ENCODE peak calls at places on chromosomes 3 and 15, in ten cellular contexts. L is A549, O is Panc1, B is psoas muscle, Z is fibroblast of lung, N is lower lobe of right lung, W is breast epithelium, F is sigmoid colon, G is HCT116, D is adrenal gland. I is an unnamed sample. For H3K4me1, the result is how much of the 10 kb centered on the place peaks cover.

GRCh38 chr3:169658311-169658931 is 5.1 kb downstream of the MECOM start:
- DNase-seq in L (no peak), O (no peak), B (no peak), Z (peak), N (no peak), W (no peak), F (no peak), G (no peak), D (no peak), I (peak)

GRCh38 chr3:32238816-32239637 is 547 bp downstream of the CMTM8 start:
- DNase-seq in L (peak), O (no peak), B (peak), Z (peak), N (peak), W (no peak), F (no peak), G (no peak), D (peak), I (peak)

GRCh38 chr3:112682361-112682760 is 41.4 kb upstream of the CCDC80 start:
- DNase-seq in L (no peak), O (no peak), B (no peak), Z (peak), N (no peak), W (no peak), F (no peak), G (no peak), D (no peak), I (no peak)

GRCh38 chr15:65082303-65082958 is 5.9 kb downstream of the KBTBD13 start:
- DNase-seq in L (no peak), O (no peak), B (no peak), Z (no peak), N (peak), W (no peak), F (no peak), G (no peak), D (no peak), I (no peak)

GRCh38 chr15:90915808-90916440 is 12.8 kb downstream of the MAN2A2 start:
- DNase-seq in L (no peak), O (no peak), B (peak), Z (peak), N (peak), W (no peak), F (peak), G (no peak), D (peak), I (peak)

GRCh38 chr3:94036909-94037507 is 8.6 kb upstream of the STX19 start:
- DNase-seq in L (peak), O (peak), B (no peak), Z (peak), N (no peak), W (no peak), F (no peak), G (peak), D (no peak), I (no peak)

GRCh38 chr3:46114324-46114988 is 87.2 kb upstream of the XCR1 start:
- DNase-seq in L (no peak), O (no peak), B (no peak), Z (peak), N (no peak), W (no peak), F (no peak), G (no peak), D (no peak), I (no peak)

GRCh38 chr3:160808838-160809237 is 52.8 kb downstream of the PPM1L start:
- DNase-seq in L (no peak), O (no peak), B (peak), Z (no peak), N (no peak), W (no peak), F (peak), G (no peak), D (no peak), I (peak)

GRCh38 chr15:87724330-87724729 is 532.2 kb downstream of the NTRK3 start:
- DNase-seq in L (no peak), O (no peak), B (no peak), Z (no peak), N (peak), W (no peak), F (peak), G (no peak), D (peak), I (no peak)

GRCh38 chr3:144524531-144524930 is 552.9 kb downstream of the DIPK2A start:
- DNase-seq in L (no peak), O (no peak), B (no peak), Z (no peak), N (no peak), W (no peak), F (no peak), G (no peak), D (no peak), I (no peak)

GRCh38 chr15:52709172-52709979 is 30.2 kb upstream of the ATOSA start:
- DNase-seq in L (no peak), O (no peak), B (no peak), Z (no peak), N (no peak), W (peak), F (no peak), G (no peak), D (no peak), I (no peak)

GRCh38 chr15:81749667-81750360 is 296.0 kb downstream of the MEX3B start:
- DNase-seq in L (no peak), O (no peak), B (no peak), Z (no peak), N (no peak), W (no peak), F (no peak), G (no peak), D (no peak), I (no peak)

GRCh38 chr3:170043506-170043905 is 5.7 kb downstream of the GPR160 start:
- DNase-seq in L (no peak), O (no peak), B (no peak), Z (no peak), N (no peak), W (no peak), F (no peak), G (no peak), D (no peak), I (no peak)

GRCh38 chr3:44862221-44862637 is 517 bp downstream of the TMEM42 start:
- DNase-seq in L (no peak), O (no peak), B (no peak), Z (peak), N (no peak), W (no peak), F (no peak), G (no peak), D (peak), I (no peak)

GRCh38 chr3:123180791-123181190 is 21.0 kb upstream of the SEC22A start:
- DNase-seq in L (no peak), O (no peak), B (no peak), Z (no peak), N (no peak), W (no peak), F (no peak), G (no peak), D (no peak), I (no peak)

GRCh38 chr15:92574566-92574965 is 81.0 kb downstream of the FAM174B start:
- DNase-seq in L (no peak), O (no peak), B (no peak), Z (no peak), N (no peak), W (no peak), F (no peak), G (no peak), D (no peak), I (no peak)

GRCh38 chr3:7917443-7918151 is 584.0 kb upstream of the LMCD1 start:
- DNase-seq in L (no peak), O (no peak), B (no peak), Z (no peak), N (no peak), W (no peak), F (no peak), G (no peak), D (no peak), I (no peak)

GRCh38 chr3:183081459-183082183 is 17.7 kb downstream of the MCCC1 start:
- DNase-seq in L (no peak), O (no peak), B (no peak), Z (no peak), N (no peak), W (no peak), F (no peak), G (no peak), D (no peak), I (no peak)

GRCh38 chr3:142106536-142106935 is 42.8 kb downstream of the TFDP2 start:
- DNase-seq in L (no peak), O (no peak), B (no peak), Z (no peak), N (no peak), W (no peak), F (no peak), G (no peak), D (no peak), I (no peak)

GRCh38 chr3:140053011-140053702 is 118.2 kb downstream of the CLSTN2 start:
- DNase-seq in L (no peak), O (no peak), B (no peak), Z (no peak), N (no peak), W (no peak), F (no peak), G (no peak), D (no peak), I (no peak)

GRCh38 chr3:113070226-113071220 is 79.7 kb downstream of the GTPBP8 start:
- DNase-seq in L (peak), O (no peak), B (no peak), Z (peak), N (no peak), W (no peak), F (no peak), G (no peak), D (no peak), I (no peak)

GRCh38 chr15:39579487-39580116 is 1.3 kb upstream of the THBS1 start:
- DNase-seq in L (peak), O (peak), B (peak), Z (peak), N (peak), W (peak), F (peak), G (peak), D (peak), I (peak)

GRCh38 chr15:81155375-81156218 is 21.5 kb downstream of the CFAP161 start:
- DNase-seq in L (peak), O (peak), B (peak), Z (peak), N (no peak), W (no peak), F (peak), G (peak), D (peak), I (no peak)

GRCh38 chr3:8095724-8096123 is 405.9 kb upstream of the LMCD1 start:
- DNase-seq in L (peak), O (no peak), B (no peak), Z (no peak), N (no peak), W (no peak), F (no peak), G (peak), D (no peak), I (no peak)

GRCh38 chr3:173970206-173970605 is 572.7 kb downstream of the NLGN1 start:
- DNase-seq in L (no peak), O (no peak), B (no peak), Z (peak), N (no peak), W (no peak), F (no peak), G (no peak), D (no peak), I (no peak)

GRCh38 chr3:9349321-9350117 is 13.3 kb upstream of the THUMPD3 start:
- DNase-seq in L (no peak), O (peak), B (no peak), Z (peak), N (no peak), W (no peak), F (no peak), G (no peak), D (no peak), I (no peak)

GRCh38 chr3:143119974-143120715 is 574 bp downstream of the CHST2 start:
- DNase-seq in L (peak), O (no peak), B (peak), Z (peak), N (peak), W (no peak), F (no peak), G (no peak), D (no peak), I (peak)

GRCh38 chr3:28940530-28940929 is 340.3 kb upstream of the RBMS3 start:
- DNase-seq in L (no peak), O (no peak), B (no peak), Z (peak), N (no peak), W (no peak), F (no peak), G (no peak), D (no peak), I (no peak)

GRCh38 chr3:44965165-44965564 is 10.8 kb downstream of the ZDHHC3 start:
- DNase-seq in L (no peak), O (no peak), B (no peak), Z (no peak), N (no peak), W (no peak), F (no peak), G (no peak), D (no peak), I (no peak)

GRCh38 chr15:68018797-68019196 is 35.3 kb upstream of the PIAS1 start:
- DNase-seq in L (no peak), O (no peak), B (no peak), Z (no peak), N (no peak), W (no peak), F (no peak), G (no peak), D (no peak), I (no peak)

GRCh38 chr3:48411041-48411588 is 18.8 kb downstream of the PLXNB1 start:
- DNase-seq in L (no peak), O (no peak), B (no peak), Z (no peak), N (peak), W (peak), F (peak), G (no peak), D (no peak), I (no peak)

GRCh38 chr3:58404396-58404795 is 29.2 kb downstream of the PDHB start:
- DNase-seq in L (no peak), O (no peak), B (no peak), Z (peak), N (no peak), W (no peak), F (no peak), G (no peak), D (no peak), I (no peak)

GRCh38 chr15:100781961-100782525 is 97.6 kb upstream of the ALDH1A3 start:
- DNase-seq in L (no peak), O (no peak), B (no peak), Z (no peak), N (no peak), W (peak), F (peak), G (no peak), D (peak), I (no peak)

GRCh38 chr15:53536479-53537120 is 222.9 kb downstream of the WDR72 start:
- DNase-seq in L (no peak), O (no peak), B (no peak), Z (peak), N (no peak), W (no peak), F (no peak), G (no peak), D (no peak), I (no peak)

GRCh38 chr15:59296181-59296617 is 76.5 kb downstream of the MYO1E start:
- DNase-seq in L (no peak), O (no peak), B (no peak), Z (peak), N (no peak), W (no peak), F (no peak), G (no peak), D (no peak), I (no peak)
- H3K4me1 ChIP-seq in L (half or more), O (half or more), B (half or more), Z (under half), N (under half), W (under half), F (under half), G (half or more), D (under half), I (under half)

DNA sequence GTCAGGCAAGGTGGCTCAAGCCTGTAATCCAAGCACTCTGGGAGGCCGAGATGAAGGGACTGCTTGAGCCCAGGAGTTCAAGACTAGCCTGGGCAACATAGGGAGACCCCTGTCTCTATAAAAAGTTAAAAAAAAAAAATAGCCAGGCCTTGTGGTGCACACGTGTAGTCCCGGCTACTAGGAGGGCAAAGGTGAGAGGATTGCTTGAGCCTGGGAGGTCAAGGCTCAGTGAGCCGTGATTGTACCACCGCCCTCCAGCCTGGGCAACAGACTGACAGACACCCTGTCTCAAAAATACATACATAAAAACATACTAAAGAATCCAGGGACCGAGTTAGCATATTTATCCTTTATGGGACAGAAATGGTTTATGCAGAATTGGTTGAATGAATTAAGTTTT is 13.8 kb downstream of the SIAH2 start:
- DNase-seq in L (no peak), O (no peak), B (no peak), Z (no peak), N (no peak), W (no peak), F (no peak), G (no peak), D (peak), I (no peak)
- H3K4me1 ChIP-seq in L (under half), O (under half), B (under half), Z (under half), N (half or more), W (under half), F (half or more), G (under half), D (half or more), I (under half)

GRCh38 chr15:62932436-62932835 is 110.1 kb upstream of the TPM1 start:
- DNase-seq in L (no peak), O (no peak), B (no peak), Z (peak), N (no peak), W (no peak), F (no peak), G (no peak), D (no peak), I (no peak)
- H3K4me1 ChIP-seq in L (half or more), O (under half), B (under half), Z (under half), N (under half), W (under half), F (under half), G (under half), D (under half), I (half or more)

GRCh38 chr3:98542623-98543022 is 10.8 kb downstream of the GPR15 start:
- DNase-seq in L (no peak), O (no peak), B (no peak), Z (no peak), N (no peak), W (no peak), F (no peak), G (no peak), D (no peak), I (no peak)
- H3K4me1 ChIP-seq in L (under half), O (under half), B (under half), Z (under half), N (under half), W (under half), F (under half), G (half or more), D (under half), I (under half)

GRCh38 chr3:150905766-150906165 is 527 bp upstream of the MINDY4B start:
- DNase-seq in L (no peak), O (no peak), B (no peak), Z (no peak), N (no peak), W (no peak), F (no peak), G (no peak), D (no peak), I (no peak)
- H3K4me1 ChIP-seq in L (under half), O (under half), B (under half), Z (under half), N (under half), W (under half), F (under half), G (under half), D (under half), I (under half)

GRCh38 chr3:12961726-12962036 is 111.5 kb downstream of the IQSEC1 start:
- DNase-seq in L (no peak), O (no peak), B (no peak), Z (no peak), N (no peak), W (no peak), F (no peak), G (no peak), D (no peak), I (no peak)
- H3K4me1 ChIP-seq in L (under half), O (under half), B (half or more), Z (under half), N (half or more), W (under half), F (half or more), G (under half), D (half or more), I (half or more)

GRCh38 chr15:98806275-98806895 is 158.0 kb downstream of the IGF1R start:
- DNase-seq in L (no peak), O (no peak), B (no peak), Z (no peak), N (no peak), W (no peak), F (no peak), G (no peak), D (no peak), I (no peak)
- H3K4me1 ChIP-seq in L (half or more), O (half or more), B (under half), Z (under half), N (under half), W (under half), F (half or more), G (under half), D (under half), I (under half)

GRCh38 chr15:77070500-77071337 is at the start of gene TSPAN3:
- DNase-seq in L (peak), O (no peak), B (peak), Z (peak), N (peak), W (peak), F (peak), G (peak), D (peak), I (peak)

GRCh38 chr15:77070180-77070499 is 769 bp downstream of the TSPAN3 start:
- DNase-seq in L (no peak), O (no peak), B (no peak), Z (no peak), N (no peak), W (no peak), F (no peak), G (no peak), D (no peak), I (no peak)

GRCh38 chr15:77067691-77068367 is 3.1 kb downstream of the TSPAN3 start:
- DNase-seq in L (no peak), O (no peak), B (no peak), Z (no peak), N (no peak), W (no peak), F (no peak), G (no peak), D (no peak), I (no peak)

GRCh38 chr15:77068633-77069032 is 2.3 kb downstream of the TSPAN3 start:
- DNase-seq in L (no peak), O (no peak), B (no peak), Z (no peak), N (no peak), W (no peak), F (no peak), G (no peak), D (no peak), I (no peak)

DNA sequence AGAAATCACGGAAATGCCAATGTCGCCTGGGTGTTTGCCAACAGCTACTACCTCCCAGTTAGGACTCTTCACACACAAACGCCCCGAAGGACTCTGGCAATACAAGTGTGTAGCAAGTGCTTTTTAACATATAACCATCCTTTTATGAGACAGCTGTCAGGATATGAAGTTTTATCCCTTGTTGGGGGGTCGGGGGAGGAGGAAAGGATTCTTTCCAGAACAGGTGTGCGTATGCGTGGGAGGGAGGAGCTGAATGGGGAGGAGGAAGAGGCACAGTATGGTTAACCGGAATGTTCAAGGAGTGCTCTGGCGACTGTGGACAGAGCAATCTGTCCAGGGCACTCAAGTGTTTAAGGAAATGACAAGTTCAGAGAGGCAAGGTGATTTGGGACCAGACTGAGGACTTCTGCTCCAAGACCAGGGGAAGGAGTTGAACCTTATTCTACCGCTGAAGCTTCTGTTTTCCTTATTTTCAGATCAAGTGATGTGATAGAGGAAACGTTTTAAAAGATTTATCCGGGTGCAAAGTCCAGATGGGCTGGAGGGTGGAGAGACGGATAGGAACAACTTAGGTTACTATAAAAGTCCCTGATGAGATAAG is 1.3 kb downstream of the TSPAN3 start:
- DNase-seq in L (no peak), O (no peak), B (no peak), Z (no peak), N (peak), W (no peak), F (no peak), G (no peak), D (no peak), I (no peak)
- H3K4me1 ChIP-seq in L (half or more), O (under half), B (under half), Z (under half), N (half or more), W (under half), F (under half), G (under half), D (under half), I (under half)